ENCODE peak calls at places on chromosomes 3 and 15, in six cellular contexts. E is CD8-positive, alpha-beta T cell; U is NCI-H2029; I is T-cell; V is hypothalamus; G is frontal cortex. M is an unnamed sample.

GRCh38 chr15:29676961-29677402 is 145.3 kb downstream of the TJP1 start:
- DNase-seq in V (no peak), I (no peak), U (no peak), G (no peak), E (no peak), M (no peak)

GRCh38 chr3:160765211-160765610 is 9.2 kb downstream of the PPM1L start:
- DNase-seq in V (no peak), U (no peak), E (no peak), G (no peak), I (no peak), M (no peak)

GRCh38 chr15:93029613-93030429 is 59.2 kb downstream of the RGMA start:
- DNase-seq in V (no peak), I (no peak), G (no peak), U (no peak), E (no peak), M (no peak)

GRCh38 chr3:184583345-184584000 is 21.9 kb downstream of the EPHB3 start:
- DNase-seq in I (no peak), E (no peak), U (no peak), G (peak), V (peak), M (no peak)

GRCh38 chr15:50257924-50258323 is 7.6 kb downstream of the HDC start:
- DNase-seq in V (no peak), E (no peak), U (peak), I (no peak), G (no peak), M (no peak)

GRCh38 chr3:188052229-188052965 is 101.6 kb upstream of the LPP start:
- DNase-seq in V (peak), U (peak), E (no peak), G (peak), I (no peak), M (peak)

GRCh38 chr3:35565048-35565447 is 74.3 kb upstream of the ARPP21 start:
- DNase-seq in G (no peak), E (no peak), V (no peak), U (no peak), I (no peak), M (no peak)

GRCh38 chr15:96334017-96334704 is 3.7 kb downstream of the NR2F2 start:
- DNase-seq in U (no peak), E (no peak), I (no peak), G (no peak), V (no peak), M (no peak)

GRCh38 chr3:130395331-130395730 is 49.9 kb downstream of the COL6A5 start:
- DNase-seq in I (no peak), E (no peak), G (no peak), V (no peak), U (no peak), M (no peak)

GRCh38 chr3:61527011-61527410 is 34.4 kb upstream of the PTPRG start:
- DNase-seq in E (no peak), I (no peak), V (no peak), G (no peak), U (no peak), M (no peak)

GRCh38 chr3:1677576-1678164 is 421.0 kb upstream of the CNTN4 start:
- DNase-seq in I (no peak), G (no peak), V (no peak), E (no peak), U (no peak), M (no peak)

GRCh38 chr3:187737401-187738088 is 7.7 kb downstream of the BCL6 start:
- DNase-seq in U (no peak), I (peak), E (peak), V (no peak), G (no peak), M (peak)

GRCh38 chr15:70431854-70432253 is 331.5 kb downstream of the UACA start:
- DNase-seq in V (no peak), G (no peak), U (no peak), I (no peak), E (no peak), M (no peak)

GRCh38 chr15:36356978-36357582 is 222.3 kb upstream of the CDIN1 start:
- DNase-seq in E (no peak), V (no peak), U (no peak), G (no peak), I (no peak), M (no peak)

GRCh38 chr3:16884084-16884747 is 539 bp upstream of the PLCL2 start:
- DNase-seq in I (peak), G (peak), U (no peak), V (no peak), E (peak), M (no peak)

GRCh38 chr3:72058493-72059081 is 273.6 kb upstream of the PROK2 start:
- DNase-seq in E (no peak), G (no peak), U (peak), I (no peak), V (no peak), M (peak)

GRCh38 chr3:126714296-126714900 is 10.4 kb downstream of the CHCHD6 start:
- DNase-seq in I (no peak), E (no peak), G (no peak), U (no peak), V (no peak), M (no peak)

GRCh38 chr3:63135362-63135761 is 142.7 kb upstream of the SYNPR start:
- DNase-seq in I (no peak), V (no peak), G (no peak), U (peak), E (no peak), M (no peak)

GRCh38 chr3:21049368-21050062 is 701.5 kb downstream of the ZNF385D start:
- DNase-seq in E (no peak), U (no peak), V (no peak), I (no peak), G (no peak), M (no peak)

GRCh38 chr3:125357837-125358236 is 17.3 kb downstream of the ZNF148 start:
- DNase-seq in U (no peak), V (no peak), I (no peak), G (no peak), E (no peak), M (no peak)

GRCh38 chr3:146142757-146143156 is 18.2 kb downstream of the PLOD2 start:
- DNase-seq in E (no peak), U (no peak), I (no peak), V (no peak), G (no peak), M (no peak)

GRCh38 chr3:62318365-62318751 is 55.0 kb downstream of the FEZF2 start:
- DNase-seq in E (no peak), U (no peak), V (no peak), I (no peak), G (peak), M (no peak)

GRCh38 chr3:187261541-187261969 is 30.0 kb downstream of the MASP1 start:
- DNase-seq in E (no peak), G (no peak), U (no peak), V (no peak), I (no peak), M (no peak)

GRCh38 chr15:58590901-58591300 is 158.6 kb downstream of the ADAM10 start:
- DNase-seq in I (no peak), V (no peak), E (no peak), G (no peak), U (no peak), M (no peak)

GRCh38 chr15:45121706-45122417 is 7.7 kb downstream of the DUOXA2 start:
- DNase-seq in E (no peak), G (no peak), I (no peak), V (no peak), U (no peak), M (no peak)

GRCh38 chr3:121768452-121768851 is 18.9 kb upstream of the GOLGB1 start:
- DNase-seq in G (no peak), U (no peak), I (no peak), V (no peak), E (no peak), M (no peak)

GRCh38 chr15:71889947-71890346 is 79.6 kb downstream of the NR2E3 start:
- DNase-seq in G (no peak), V (no peak), U (no peak), E (no peak), I (no peak), M (no peak)

GRCh38 chr3:30688776-30689175 is 82.4 kb downstream of the TGFBR2 start:
- DNase-seq in V (no peak), G (no peak), E (no peak), I (no peak), U (no peak), M (no peak)

GRCh38 chr3:136787226-136787793 is 31.6 kb upstream of the SLC35G2 start:
- DNase-seq in G (no peak), I (peak), V (no peak), E (peak), U (no peak), M (no peak)

GRCh38 chr15:101578443-101578894 is 73.7 kb downstream of the TM2D3 start:
- DNase-seq in G (peak), V (no peak), I (no peak), E (no peak), U (no peak), M (no peak)

GRCh38 chr15:26771917-26772587 is 814 bp downstream of the GABRB3 start:
- DNase-seq in I (no peak), E (no peak), G (peak), V (no peak), U (no peak), M (peak)

GRCh38 chr15:89122532-89123525 is 34.6 kb downstream of the ABHD2 start:
- DNase-seq in G (no peak), E (no peak), U (no peak), I (no peak), V (no peak), M (no peak)

GRCh38 chr3:85090495-85090894 is 131.7 kb downstream of the CADM2 start:
- DNase-seq in E (no peak), I (no peak), G (no peak), U (no peak), V (no peak), M (no peak)

GRCh38 chr3:133663569-133664313 is 2.0 kb upstream of the TOPBP1 start:
- DNase-seq in U (peak), V (no peak), I (peak), G (peak), E (no peak), M (no peak)

GRCh38 chr3:189824629-189825312 is 193.6 kb downstream of the TP63 start:
- DNase-seq in E (no peak), V (no peak), G (no peak), I (no peak), U (no peak), M (no peak)

GRCh38 chr3:20256144-20256543 is 70.1 kb upstream of the SGO1 start:
- DNase-seq in I (no peak), G (no peak), E (no peak), U (no peak), V (no peak), M (no peak)

GRCh38 chr3:71584216-71585061 is 911 bp upstream of the FOXP1 start:
- DNase-seq in E (peak), G (peak), I (peak), U (peak), V (peak), M (no peak)

GRCh38 chr15:46933332-46933731 is 784.0 kb upstream of the SEMA6D start:
- DNase-seq in I (no peak), E (no peak), U (no peak), G (no peak), V (no peak), M (no peak)